ENCODE peak calls at places on chromosomes 3 and 15, in six cellular contexts. I is BJ; F is fibroblast of lung; C is epithelial cell of esophagus; X is activated CD4-positive, alpha-beta T cell treated with anti-CD3 and anti-CD28 coated beads, Interleukin-2, amount 10 ng/mL, durations not matched to agents 7 days and 5 days; D is stimulated activated CD4-positive, alpha-beta T cell treated with anti-CD3 and anti-CD28 coated beads, Interleukin-12 subunit alpha, Interleukin-12 subunit beta, amount 100 ng/mL, for 48 hours. J is an unnamed sample.

GRCh38 chr3:30198162-30198561 is 408.2 kb upstream of the TGFBR2 start:
- DNase-seq in I (no peak), F (no peak), C (peak), X (no peak), D (no peak), J (no peak)

GRCh38 chr3:64278631-64279030 is 53.4 kb upstream of the PRICKLE2 start:
- DNase-seq in I (no peak), F (peak), C (no peak), X (no peak), D (no peak), J (no peak)

GRCh38 chr3:188792788-188793187 is 379.0 kb upstream of the TPRG1 start:
- DNase-seq in I (no peak), F (peak), C (no peak), X (no peak), D (no peak), J (no peak)

GRCh38 chr3:15796331-15796730 is 1.4 kb downstream of the ANKRD28 start:
- DNase-seq in I (no peak), F (no peak), C (peak), X (no peak), D (no peak), J (no peak)

GRCh38 chr3:42101048-42101447 is 9.9 kb downstream of the TRAK1 start:
- DNase-seq in I (no peak), F (peak), C (peak), X (no peak), D (no peak), J (no peak)

GRCh38 chr15:29799859-29800258 is 22.4 kb downstream of the TJP1 start:
- DNase-seq in I (no peak), F (no peak), C (no peak), X (no peak), D (no peak), J (no peak)

GRCh38 chr15:83848315-83849050 is 194.6 kb downstream of the ADAMTSL3 start:
- DNase-seq in I (peak), F (peak), C (peak), X (no peak), D (no peak), J (no peak)

GRCh38 chr15:76994971-76995945 is at the start of gene PSTPIP1:
- DNase-seq in I (no peak), F (no peak), C (peak), X (peak), D (peak), J (no peak)

GRCh38 chr3:177802151-177802900 is 605.0 kb upstream of the TBL1XR1 start:
- DNase-seq in I (no peak), F (peak), C (peak), X (no peak), D (no peak), J (peak)

GRCh38 chr15:22989576-22990477 is 9.7 kb upstream of the CYFIP1 start:
- DNase-seq in I (no peak), F (no peak), C (peak), X (no peak), D (no peak), J (no peak)

GRCh38 chr15:70149667-70150404 is 52.1 kb upstream of the TLE3 start:
- DNase-seq in I (no peak), F (peak), C (peak), X (no peak), D (no peak), J (no peak)

GRCh38 chr15:29934251-29934650 is 112.0 kb upstream of the TJP1 start:
- DNase-seq in I (no peak), F (peak), C (peak), X (no peak), D (no peak), J (no peak)

GRCh38 chr3:150411971-150412370 is 3.9 kb downstream of the TSC22D2 start:
- DNase-seq in I (no peak), F (peak), C (no peak), X (no peak), D (no peak), J (no peak)

GRCh38 chr15:47184003-47184404 is 533.3 kb upstream of the SEMA6D start:
- DNase-seq in I (no peak), F (no peak), C (peak), X (no peak), D (no peak), J (no peak)

GRCh38 chr3:29731050-29731449 is 450.2 kb downstream of the RBMS3 start:
- DNase-seq in I (no peak), F (no peak), C (no peak), X (no peak), D (no peak), J (no peak)

GRCh38 chr15:58083526-58083925 is 18.0 kb upstream of the ALDH1A2 start:
- DNase-seq in I (no peak), F (no peak), C (no peak), X (no peak), D (no peak), J (no peak)

GRCh38 chr15:88938802-88939485 is 25.8 kb upstream of the MFGE8 start:
- DNase-seq in I (no peak), F (no peak), C (no peak), X (no peak), D (no peak), J (no peak)

GRCh38 chr3:147921044-147921443 is 511.9 kb downstream of the ZIC1 start:
- DNase-seq in I (no peak), F (peak), C (no peak), X (no peak), D (no peak), J (no peak)

GRCh38 chr3:151171145-151171544 is 31.9 kb downstream of the GPR171 start:
- DNase-seq in I (no peak), F (no peak), C (no peak), X (peak), D (peak), J (no peak)

GRCh38 chr3:194485876-194486539 is 794 bp downstream of the ATP13A3 start:
- DNase-seq in I (no peak), F (no peak), C (peak), X (peak), D (peak), J (no peak)

GRCh38 chr3:4866841-4867240 is 112.4 kb upstream of the BHLHE40 start:
- DNase-seq in I (peak), F (peak), C (peak), X (peak), D (no peak), J (no peak)

GRCh38 chr3:115553796-115554495 is 69.4 kb upstream of the GAP43 start:
- DNase-seq in I (no peak), F (peak), C (no peak), X (no peak), D (no peak), J (no peak)

GRCh38 chr15:94417464-94418293 is 186.3 kb downstream of the MCTP2 start:
- DNase-seq in I (no peak), F (no peak), C (no peak), X (no peak), D (no peak), J (no peak)

GRCh38 chr15:84968301-84968700 is 13.4 kb upstream of the PDE8A start:
- DNase-seq in I (no peak), F (no peak), C (no peak), X (no peak), D (no peak), J (no peak)

J was measured in NCI-H2029.